ENCODE peak calls at places on chromosomes 11 and 22, in five cellular contexts. G is A549, B is stomach, D is body of pancreas, W is esophagus squamous epithelium. H is an unnamed sample.

GRCh38 chr11:107683807-107684206 is 28.0 kb downstream of the SLN start:
- DNase-seq in B (no peak), W (no peak), G (peak; percentile 31), D (no peak), H (no peak)

GRCh38 chr11:118672865-118673264 is 6.6 kb downstream of the TREH start:
- DNase-seq in G (peak; percentile 31), B (no peak), D (no peak), W (no peak), H (no peak)

GRCh38 chr11:117934526-117935307 is 5.5 kb upstream of the TMPRSS13 start:
- DNase-seq in B (peak; percentile 17), G (no peak), D (no peak), W (no peak), H (peak; percentile 72)

GRCh38 chr11:47071871-47072270 is 104.8 kb downstream of the ARFGAP2 start:
- DNase-seq in D (no peak), W (no peak), B (no peak), G (peak; percentile 32), H (no peak)

GRCh38 chr11:73240190-73240781 is 22.2 kb downstream of the P2RY2 start:
- DNase-seq in D (peak; percentile 29), G (no peak), B (no peak), W (no peak), H (peak; percentile 66)

GRCh38 chr11:66842501-66842895 is 743 bp upstream of the RCE1 start:
- DNase-seq in D (no peak), G (no peak), W (no peak), B (no peak), H (no peak)

GRCh38 chr11:45262900-45263299 is 23.2 kb downstream of the SYT13 start:
- DNase-seq in G (no peak), W (no peak), D (peak; percentile 46), B (no peak), H (no peak)

GRCh38 chr11:22879615-22880014 is 19.3 kb upstream of the CCDC179 start:
- DNase-seq in G (no peak), W (no peak), B (no peak), D (no peak), H (no peak)

GRCh38 chr22:29580200-29580810 is 608 bp downstream of the NIPSNAP1 start:
- DNase-seq in D (peak; percentile 35), G (no peak), W (no peak), B (no peak), H (peak; percentile 74)

GRCh38 chr11:79013509-79013908 is 427.3 kb downstream of the TENM4 start:
- DNase-seq in W (no peak), D (no peak), G (peak; percentile 1), B (no peak), H (no peak)

GRCh38 chr11:82826526-82826925 is 73.7 kb downstream of the PRCP start:
- DNase-seq in B (no peak), W (no peak), D (no peak), G (no peak), H (no peak)

GRCh38 chr11:120273432-120273831 is 33.5 kb downstream of the POU2F3 start:
- DNase-seq in G (no peak), B (no peak), D (no peak), W (no peak), H (no peak)

GRCh38 chr11:116986521-116987105 is 111.6 kb downstream of the SIK3 start:
- DNase-seq in W (no peak), D (no peak), G (no peak), B (no peak), H (no peak)

DNA sequence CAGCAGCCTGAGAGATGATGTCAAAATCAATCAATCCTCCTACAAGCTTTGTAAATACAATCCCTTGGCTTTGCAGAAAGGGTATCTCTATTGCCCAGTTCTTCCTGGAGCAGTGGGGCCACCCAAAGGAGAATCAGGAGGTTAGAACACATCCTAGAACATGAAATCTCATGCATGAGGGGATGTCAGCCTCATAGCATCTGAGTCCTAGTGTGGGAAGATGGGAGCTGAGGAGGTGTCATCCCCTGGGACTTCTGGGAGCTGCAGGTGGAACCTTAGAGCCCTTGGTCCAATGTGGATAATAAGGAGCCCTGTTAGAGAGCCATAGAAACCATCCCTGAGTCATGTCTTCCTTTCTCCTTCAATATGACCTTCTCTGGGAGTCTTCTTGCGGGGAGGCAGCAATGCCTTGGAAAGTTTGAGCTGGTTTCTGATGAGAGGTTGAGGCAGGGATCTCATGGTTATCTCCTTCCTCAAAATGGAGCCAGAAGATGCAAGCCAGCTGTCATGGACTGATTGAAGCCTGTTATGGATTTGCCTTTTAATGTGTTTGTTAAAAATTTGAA is 74.8 kb downstream of the BDNF start:
- DNase-seq in D (no peak), W (no peak), G (no peak), B (no peak), H (no peak)
- TF ChIP-seq POLR2A in D (no peak), W (no peak), G (no peak), B (no peak), H (no peak)

GRCh38 chr11:62552465-62552782 is 5.8 kb upstream of the AHNAK start:
- DNase-seq in D (no peak), G (no peak), W (no peak), B (no peak), H (no peak)
- H3K4me3 ChIP-seq in D (no peak overlapping the region), G (no peak overlapping the region), W (no peak overlapping the region), B (peak overlapping the region; percentile 10), H (no peak overlapping the region)

GRCh38 chr11:30424336-30424735 is 101.4 kb downstream of the ARL14EP start:
- DNase-seq in D (no peak), B (no peak), G (no peak), W (no peak), H (no peak)

GRCh38 chr11:30422828-30423648 is 100.1 kb downstream of the ARL14EP start:
- DNase-seq in B (peak; percentile 31), D (peak; percentile 37), W (no peak), G (no peak), H (no peak)

GRCh38 chr11:30424851-30425250 is 101.9 kb downstream of the ARL14EP start:
- DNase-seq in W (no peak), G (no peak), B (no peak), D (no peak), H (no peak)

GRCh38 chr11:30422389-30422788 is 99.5 kb downstream of the ARL14EP start:
- DNase-seq in D (peak; percentile 47), G (no peak), W (no peak), B (no peak), H (no peak)

GRCh38 chr11:30423886-30424285 is 101.0 kb downstream of the ARL14EP start:
- DNase-seq in D (no peak), B (no peak), W (no peak), G (no peak), H (no peak)
- H3K4me1 ChIP-seq in D (peaks cover 31% of the 10 kb centered on the region), B (peaks cover 12% of the 10 kb centered on the region), W (peaks cover 11% of the 10 kb centered on the region), G (no peaks in the 10 kb centered on the region), H (no peaks in the 10 kb centered on the region)

DNA sequence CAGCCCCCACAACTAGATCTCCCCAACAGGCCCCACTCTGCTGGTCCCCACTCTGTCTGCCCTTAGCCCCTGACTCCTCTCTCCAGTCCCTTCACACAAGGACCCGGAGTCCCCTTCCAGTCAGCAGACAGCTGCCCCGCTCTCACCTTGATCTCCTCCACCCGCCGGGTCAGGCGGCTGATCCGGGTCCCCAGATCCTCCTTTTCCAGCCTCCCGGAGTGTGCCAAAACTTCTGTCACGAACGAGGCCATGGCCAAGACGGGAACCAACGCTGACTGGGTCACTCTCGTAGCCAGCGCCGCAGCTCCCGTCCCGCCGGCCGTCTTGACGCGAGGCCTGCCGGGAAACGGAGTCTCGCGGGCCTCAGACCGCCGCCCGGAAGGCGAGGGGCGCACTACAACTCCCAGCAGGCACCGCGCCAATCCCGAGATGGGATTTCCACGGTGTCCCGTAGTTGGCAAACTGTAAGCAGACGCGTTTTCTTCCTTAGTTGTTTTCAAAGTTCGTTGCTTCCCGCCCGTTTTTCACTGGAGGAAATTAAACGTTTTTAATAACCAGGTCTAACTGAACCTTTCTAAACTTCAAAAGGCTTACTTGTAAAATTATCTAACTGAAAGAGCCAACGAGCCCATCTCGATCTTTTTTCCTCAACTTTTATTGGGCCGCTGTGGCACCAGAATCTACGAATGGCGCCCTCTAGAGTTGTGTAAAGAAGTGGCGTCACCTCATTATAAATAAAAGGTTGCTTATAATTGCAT is at the start of gene ZW10:
- DNase-seq in B (peak; percentile 99), G (peak; percentile 94), W (peak; percentile 68), D (peak; percentile 99), H (peak; percentile 98)
- TF ChIP-seq POLR2A in B (no peak), G (peak; percentile 70), W (no peak), D (peak; percentile 73), H (no peak)

H was measured in spleen.